ENCODE peak calls at places on chromosomes 13 and 19, in eight cellular contexts. H is HT1080; R is MCF 10A; V is brain microvascular endothelial cell; Z is T-helper 2 cell; K is stimulated activated naive CD8-positive, alpha-beta T cell treated with anti-CD3 and anti-CD28 coated beads, Interleukin-15, Interleukin-2, amounts not matched to agents 100 U/mL and 50 U/mL, for 24 hours; Q is NCI-H526 treated with DMSO at 0.1 percent for 48 hours; W is activated CD8-positive, alpha-beta T cell treated with anti-CD3 and anti-CD28 coated beads, Interleukin-2, amount 10 ng/mL, durations not matched to agents 7 days and 5 days. U is an unnamed sample.

GRCh38 chr19:39941615-39942507 is 7.4 kb upstream of the FCGBP start:
- DNase-seq in H (peak; percentile 70), R (peak; percentile 11), V (peak; percentile 52), Z (peak; percentile 49), K (peak; percentile 52), Q (no peak), W (peak; percentile 73), U (peak; percentile 31)

GRCh38 chr13:31514932-31515331 is 224.4 kb upstream of the RXFP2 start:
- DNase-seq in H (no peak), R (no peak), V (no peak), Z (no peak), K (no peak), Q (no peak), W (no peak), U (no peak)

GRCh38 chr19:47005164-47005641 is 14.4 kb upstream of the NPAS1 start:
- DNase-seq in H (no peak), R (no peak), V (no peak), Z (no peak), K (no peak), Q (no peak), W (no peak), U (no peak)

GRCh38 chr19:34481861-34482379 is 362 bp downstream of the WTIP start:
- DNase-seq in H (no peak), R (peak; percentile 30), V (no peak), Z (no peak), K (no peak), Q (no peak), W (no peak), U (no peak)

GRCh38 chr19:50178320-50178719 is 15.2 kb upstream of the IZUMO2 start:
- DNase-seq in H (no peak), R (no peak), V (no peak), Z (no peak), K (no peak), Q (no peak), W (no peak), U (no peak)

GRCh38 chr13:44058067-44058466 is 178.4 kb downstream of the LACC1 start:
- DNase-seq in H (no peak), R (no peak), V (no peak), Z (no peak), K (no peak), Q (no peak), W (no peak), U (no peak)

GRCh38 chr13:55632402-55632801 is 1508.3 kb upstream of the PRR20A start:
- DNase-seq in H (no peak), R (no peak), V (no peak), Z (no peak), K (no peak), Q (no peak), W (no peak), U (no peak)

GRCh38 chr19:46611791-46612190 is 10.7 kb downstream of the CALM3 start:
- DNase-seq in H (no peak), R (no peak), V (no peak), Z (no peak), K (no peak), Q (no peak), W (no peak), U (no peak)

GRCh38 chr19:342801-343421 is 1.7 kb downstream of the MIER2 start:
- DNase-seq in H (peak; percentile 82), R (peak; percentile 88), V (peak; percentile 94), Z (no peak), K (no peak), Q (no peak), W (no peak), U (no peak)